ENCODE peak calls at places on chromosome 18, in seven cellular contexts. G is endodermal cell, U is iris pigment epithelial cell, H is epithelial cell of esophagus, W is Karpas-422, R is SW480, D is activated T-cell treated with anti-CD3 and anti-CD28 coated beads for 48 hours. M is an unnamed sample.

GRCh38 chr18:49168281-49168680 is 217.5 kb upstream of the SMAD7 start:
- DNase-seq in G (no peak), U (no peak), H (no peak), W (no peak), R (no peak), D (no peak), M (peak; percentile 96)

GRCh38 chr18:43277164-43277600 is at the start of gene SYT4:
- DNase-seq in G (peak; percentile 94), U (peak; percentile 78), H (peak; percentile 66), W (no peak), R (peak; percentile 5), D (no peak), M (peak; percentile 99)

GRCh38 chr18:37397814-37398213 is 167.8 kb downstream of the CELF4 start:
- DNase-seq in G (no peak), U (no peak), H (no peak), W (no peak), R (no peak), D (no peak), M (no peak)

GRCh38 chr18:31516432-31516831 is 18.5 kb downstream of the DSG2 start:
- DNase-seq in G (no peak), U (no peak), H (no peak), W (no peak), R (no peak), D (no peak), M (peak; percentile 71)

GRCh38 chr18:74832999-74833398 is 235.3 kb downstream of the ZNF407 start:
- DNase-seq in G (no peak), U (no peak), H (peak; percentile 13), W (no peak), R (no peak), D (no peak), M (no peak)

GRCh38 chr18:35610089-35610488 is 28.5 kb downstream of the GALNT1 start:
- DNase-seq in G (peak; percentile 71), U (no peak), H (peak; percentile 63), W (no peak), R (peak; percentile 73), D (no peak), M (no peak)

GRCh38 chr18:49476664-49477411 is 10.2 kb downstream of the C18orf32 start:
- DNase-seq in G (no peak), U (peak; percentile 92), H (peak; percentile 68), W (no peak), R (no peak), D (no peak), M (peak; percentile 55)

GRCh38 chr18:8176105-8176504 is 433.1 kb upstream of the RAB12 start:
- DNase-seq in G (no peak), U (no peak), H (no peak), W (no peak), R (no peak), D (no peak), M (no peak)

GRCh38 chr18:35641467-35641866 is 59.9 kb downstream of the GALNT1 start:
- DNase-seq in G (no peak), U (no peak), H (no peak), W (peak; percentile 73), R (no peak), D (no peak), M (no peak)

GRCh38 chr18:27656167-27656778 is 471.2 kb upstream of the CHST9 start:
- DNase-seq in G (no peak), U (peak; percentile 30), H (peak; percentile 88), W (no peak), R (no peak), D (no peak), M (no peak)

GRCh38 chr18:58635891-58636290 is 7.0 kb upstream of the ALPK2 start:
- DNase-seq in G (no peak), U (peak; percentile 92), H (peak; percentile 82), W (no peak), R (no peak), D (no peak), M (no peak)

GRCh38 chr18:61731693-61732376 is 161.0 kb downstream of the RNF152 start:
- DNase-seq in G (no peak), U (no peak), H (no peak), W (no peak), R (no peak), D (no peak), M (peak; percentile 38)

GRCh38 chr18:9708882-9709877 is 1.1 kb downstream of the RAB31 start:
- DNase-seq in G (peak; percentile 76), U (peak; percentile 30), H (no peak), W (no peak), R (no peak), D (no peak), M (no peak)

GRCh38 chr18:13372405-13372995 is 153.9 kb downstream of the LDLRAD4 start:
- DNase-seq in G (no peak), U (no peak), H (no peak), W (no peak), R (no peak), D (no peak), M (peak; percentile 39)

GRCh38 chr18:74251297-74252031 is 40.3 kb downstream of the CYB5A start:
- DNase-seq in G (no peak), U (peak; percentile 86), H (peak; percentile 40), W (no peak), R (no peak), D (no peak), M (no peak)

GRCh38 chr18:13445241-13445897 is 226.8 kb downstream of the LDLRAD4 start:
- DNase-seq in G (no peak), U (no peak), H (no peak), W (no peak), R (no peak), D (no peak), M (no peak)

GRCh38 chr18:26901020-26901419 is 35.5 kb upstream of the AQP4 start:
- DNase-seq in G (no peak), U (no peak), H (no peak), W (no peak), R (peak; percentile 66), D (no peak), M (no peak)

GRCh38 chr18:36933552-36933951 is 104.6 kb downstream of the KIAA1328 start:
- DNase-seq in G (no peak), U (no peak), H (no peak), W (no peak), R (no peak), D (no peak), M (no peak)

GRCh38 chr18:55018602-55019001 is 59.3 kb upstream of the CCDC68 start:
- DNase-seq in G (no peak), U (peak; percentile 85), H (peak; percentile 42), W (no peak), R (no peak), D (no peak), M (no peak)

GRCh38 chr18:58714821-58715220 is 43.6 kb downstream of the MALT1 start:
- DNase-seq in G (no peak), U (no peak), H (no peak), W (no peak), R (no peak), D (no peak), M (no peak)